ENCODE peak calls at places on chromosomes 16 and 17, in six cellular contexts. A is NCI-H1092, M is BJ, E is smooth muscle cell of the brain vasculature, L is AG20443, I is RWPE1. Z is an unnamed sample.

GRCh38 chr16:71903608-71904007 is 8.3 kb downstream of the IST1 start:
- DNase-seq in I (no peak), L (no peak), E (no peak), M (no peak), A (no peak), Z (no peak)

GRCh38 chr16:87203060-87203656 is 114.0 kb downstream of the C16orf95 start:
- DNase-seq in A (peak), E (peak), L (peak), M (no peak), I (peak), Z (peak)

GRCh38 chr16:50386819-50387218 is 18.0 kb upstream of the BRD7 start:
- DNase-seq in A (peak), M (no peak), L (no peak), I (no peak), E (no peak), Z (no peak)

GRCh38 chr16:55207679-55208294 is 116.2 kb upstream of the IRX6 start:
- DNase-seq in M (no peak), I (no peak), E (no peak), L (no peak), A (no peak), Z (no peak)

GRCh38 chr17:36746654-36747053 is 145.3 kb downstream of the MRM1 start:
- DNase-seq in M (no peak), L (no peak), E (no peak), I (no peak), A (no peak), Z (no peak)

GRCh38 chr17:62592305-62593099 is 35.0 kb upstream of the MRC2 start:
- DNase-seq in L (no peak), A (no peak), E (peak), M (no peak), I (peak), Z (no peak)

GRCh38 chr17:48597775-48598631 is 4.4 kb upstream of the HOXB5 start:
- DNase-seq in I (no peak), M (no peak), E (no peak), L (peak), A (peak), Z (no peak)

GRCh38 chr17:40348562-40349476 is 15.7 kb downstream of the GJD3 start:
- DNase-seq in A (peak), I (no peak), M (no peak), L (no peak), E (no peak), Z (no peak)

GRCh38 chr16:65757064-65757463 is 609.4 kb upstream of the CDH5 start:
- DNase-seq in E (no peak), L (no peak), M (no peak), I (no peak), A (no peak), Z (no peak)

GRCh38 chr17:79987890-79988162 is 47.8 kb downstream of the TBC1D16 start:
- DNase-seq in I (no peak), M (no peak), E (no peak), L (no peak), A (no peak), Z (no peak)

Z was measured in Panc1.